ENCODE peak calls at places on chromosome 12, in seven cellular contexts. One of them, this sample, is unnamed.
A peak's percentile ranks its signal among the peaks of the same experiment; 100 is the strongest.

GRCh38 chr12:26818636-26819035 is 14.4 kb downstream of the ITPR2 start:
- DNase-seq in HepG2: peak; percentile 39
- DNase-seq in IMR-90: no peak
- DNase-seq in choroid plexus epithelial cell: no peak
- DNase-seq in fibroblast of lung: no peak
- DNase-seq in colonic mucosa: no peak
- DNase-seq in MM.1S: no peak
- DNase-seq in this sample: no peak

GRCh38 chr12:113392988-113393579 is 10.6 kb downstream of the SDS start:
- DNase-seq in MM.1S: no peak
- DNase-seq in colonic mucosa: peak; percentile 24
- DNase-seq in choroid plexus epithelial cell: peak; percentile 45
- DNase-seq in HepG2: peak; percentile 48
- DNase-seq in fibroblast of lung: peak; percentile 8
- DNase-seq in IMR-90: no peak
- DNase-seq in this sample: peak; percentile 12

GRCh38 chr12:70852416-70853150 is 68.0 kb downstream of the PTPRR start:
- DNase-seq in choroid plexus epithelial cell: no peak
- DNase-seq in colonic mucosa: no peak
- DNase-seq in fibroblast of lung: no peak
- DNase-seq in IMR-90: no peak
- DNase-seq in MM.1S: no peak
- DNase-seq in HepG2: no peak
- DNase-seq in this sample: no peak

GRCh38 chr12:33536431-33536830 is 96.8 kb upstream of the SYT10 start:
- DNase-seq in fibroblast of lung: no peak
- DNase-seq in MM.1S: no peak
- DNase-seq in choroid plexus epithelial cell: no peak
- DNase-seq in colonic mucosa: no peak
- DNase-seq in HepG2: no peak
- DNase-seq in IMR-90: no peak
- DNase-seq in this sample: no peak

GRCh38 chr12:109579639-109580038 is 6.0 kb downstream of the MVK start:
- DNase-seq in choroid plexus epithelial cell: no peak
- DNase-seq in IMR-90: no peak
- DNase-seq in colonic mucosa: no peak
- DNase-seq in fibroblast of lung: no peak
- DNase-seq in MM.1S: no peak
- DNase-seq in HepG2: no peak
- DNase-seq in this sample: no peak

GRCh38 chr12:64413884-64414283 is 9.7 kb downstream of the XPOT start:
- DNase-seq in MM.1S: no peak
- DNase-seq in fibroblast of lung: no peak
- DNase-seq in HepG2: no peak
- DNase-seq in colonic mucosa: no peak
- DNase-seq in IMR-90: no peak
- DNase-seq in choroid plexus epithelial cell: no peak
- DNase-seq in this sample: no peak

GRCh38 chr12:51071663-51072062 is 11.7 kb downstream of the CSRNP2 start:
- DNase-seq in IMR-90: peak; percentile 57
- DNase-seq in choroid plexus epithelial cell: peak; percentile 18
- DNase-seq in MM.1S: no peak
- DNase-seq in HepG2: peak; percentile 16
- DNase-seq in colonic mucosa: no peak
- DNase-seq in fibroblast of lung: no peak
- DNase-seq in this sample: no peak

GRCh38 chr12:7269273-7269672 is 34.6 kb upstream of the ACSM4 start:
- DNase-seq in IMR-90: peak; percentile 1
- DNase-seq in MM.1S: no peak
- DNase-seq in HepG2: no peak
- DNase-seq in choroid plexus epithelial cell: peak; percentile 13
- DNase-seq in colonic mucosa: no peak
- DNase-seq in fibroblast of lung: no peak
- DNase-seq in this sample: no peak

GRCh38 chr12:24595652-24596235 is 353.2 kb downstream of the BCAT1 start:
- DNase-seq in MM.1S: no peak
- DNase-seq in colonic mucosa: no peak
- DNase-seq in HepG2: peak; percentile 10
- DNase-seq in choroid plexus epithelial cell: peak; percentile 74
- DNase-seq in IMR-90: peak; percentile 23
- DNase-seq in fibroblast of lung: peak; percentile 11
- DNase-seq in this sample: peak; percentile 11

GRCh38 chr12:118307069-118307954 is 65.4 kb downstream of the TAOK3 start:
- DNase-seq in colonic mucosa: no peak
- DNase-seq in choroid plexus epithelial cell: peak; percentile 93
- DNase-seq in IMR-90: peak; percentile 95
- DNase-seq in HepG2: no peak
- DNase-seq in fibroblast of lung: peak; percentile 97
- DNase-seq in MM.1S: no peak
- DNase-seq in this sample: peak; percentile 93

GRCh38 chr12:32454075-32454474 is 54.7 kb downstream of the FGD4 start:
- DNase-seq in choroid plexus epithelial cell: peak; percentile 88
- DNase-seq in IMR-90: peak; percentile 67
- DNase-seq in MM.1S: no peak
- DNase-seq in fibroblast of lung: peak; percentile 85
- DNase-seq in HepG2: no peak
- DNase-seq in colonic mucosa: no peak
- DNase-seq in this sample: peak; percentile 74

GRCh38 chr12:79233341-79233761 is 368.8 kb downstream of the SYT1 start:
- DNase-seq in HepG2: no peak
- DNase-seq in MM.1S: peak; percentile 66
- DNase-seq in colonic mucosa: no peak
- DNase-seq in IMR-90: no peak
- DNase-seq in choroid plexus epithelial cell: no peak
- DNase-seq in fibroblast of lung: no peak
- DNase-seq in this sample: no peak

GRCh38 chr12:28874758-28875157 is 274.3 kb upstream of the FAR2 start:
- DNase-seq in MM.1S: no peak
- DNase-seq in fibroblast of lung: no peak
- DNase-seq in colonic mucosa: no peak
- DNase-seq in IMR-90: no peak
- DNase-seq in HepG2: no peak
- DNase-seq in choroid plexus epithelial cell: no peak
- DNase-seq in this sample: no peak

GRCh38 chr12:105506678-105507310 is 176.3 kb downstream of the C12orf75 start:
- DNase-seq in colonic mucosa: no peak
- DNase-seq in HepG2: no peak
- DNase-seq in MM.1S: no peak
- DNase-seq in IMR-90: no peak
- DNase-seq in choroid plexus epithelial cell: no peak
- DNase-seq in fibroblast of lung: no peak
- DNase-seq in this sample: no peak

GRCh38 chr12:90010089-90010488 is 301.5 kb upstream of the ATP2B1 start:
- DNase-seq in MM.1S: no peak
- DNase-seq in choroid plexus epithelial cell: peak; percentile 67
- DNase-seq in HepG2: no peak
- DNase-seq in fibroblast of lung: no peak
- DNase-seq in colonic mucosa: no peak
- DNase-seq in IMR-90: peak; percentile 31
- DNase-seq in this sample: no peak

GRCh38 chr12:6827982-6828670 is at the start of gene P3H3:
- DNase-seq in HepG2: peak; percentile 23
- DNase-seq in IMR-90: peak; percentile 47
- DNase-seq in MM.1S: no peak
- DNase-seq in fibroblast of lung: peak; percentile 56
- DNase-seq in colonic mucosa: no peak
- DNase-seq in choroid plexus epithelial cell: peak; percentile 39
- DNase-seq in this sample: peak; percentile 50

GRCh38 chr12:47221256-47222023 is 141.7 kb upstream of the AMIGO2 start:
- DNase-seq in fibroblast of lung: peak; percentile 39
- DNase-seq in HepG2: peak; percentile 90
- DNase-seq in choroid plexus epithelial cell: no peak
- DNase-seq in IMR-90: no peak
- DNase-seq in MM.1S: no peak
- DNase-seq in colonic mucosa: no peak
- DNase-seq in this sample: no peak

GRCh38 chr12:47222592-47222959 is 142.8 kb upstream of the AMIGO2 start:
- DNase-seq in HepG2: no peak
- DNase-seq in MM.1S: no peak
- DNase-seq in IMR-90: no peak
- DNase-seq in choroid plexus epithelial cell: no peak
- DNase-seq in fibroblast of lung: no peak
- DNase-seq in colonic mucosa: no peak
- DNase-seq in this sample: no peak

GRCh38 chr12:47223848-47224213 is 144.1 kb upstream of the AMIGO2 start:
- DNase-seq in MM.1S: no peak
- DNase-seq in choroid plexus epithelial cell: peak; percentile 57
- DNase-seq in colonic mucosa: peak; percentile 69
- DNase-seq in fibroblast of lung: peak; percentile 39
- DNase-seq in IMR-90: peak; percentile 22
- DNase-seq in HepG2: peak; percentile 64
- DNase-seq in this sample: peak; percentile 33

GRCh38 chr12:47224563-47225133 is 144.9 kb upstream of the AMIGO2 start:
- DNase-seq in choroid plexus epithelial cell: no peak
- DNase-seq in fibroblast of lung: no peak
- DNase-seq in IMR-90: no peak
- DNase-seq in MM.1S: no peak
- DNase-seq in colonic mucosa: no peak
- DNase-seq in HepG2: no peak
- DNase-seq in this sample: no peak

GRCh38 chr12:47222960-47223847 is 143.4 kb upstream of the AMIGO2 start:
- DNase-seq in fibroblast of lung: no peak
- DNase-seq in MM.1S: no peak
- DNase-seq in IMR-90: no peak
- DNase-seq in colonic mucosa: no peak
- DNase-seq in choroid plexus epithelial cell: no peak
- DNase-seq in HepG2: no peak
- DNase-seq in this sample: no peak
- H3K4me3 ChIP-seq in fibroblast of lung: no peak overlapping the region
- H3K4me3 ChIP-seq in MM.1S: no peak overlapping the region
- H3K4me3 ChIP-seq in IMR-90: no peak overlapping the region
- H3K4me3 ChIP-seq in colonic mucosa: no peak overlapping the region
- H3K4me3 ChIP-seq in choroid plexus epithelial cell: no peak overlapping the region
- H3K4me3 ChIP-seq in HepG2: peak overlapping the region; percentile 51
- H3K4me3 ChIP-seq in this sample: no peak overlapping the region

GRCh38 chr12:550473-551260 is 90.9 kb downstream of the B4GALNT3 start:
- DNase-seq in colonic mucosa: no peak
- DNase-seq in fibroblast of lung: no peak
- DNase-seq in MM.1S: no peak
- DNase-seq in choroid plexus epithelial cell: no peak
- DNase-seq in HepG2: no peak
- DNase-seq in IMR-90: no peak
- DNase-seq in this sample: no peak

GRCh38 chr12:556498-556897 is 96.8 kb downstream of the B4GALNT3 start:
- DNase-seq in IMR-90: no peak
- DNase-seq in choroid plexus epithelial cell: no peak
- DNase-seq in fibroblast of lung: no peak
- DNase-seq in HepG2: no peak
- DNase-seq in MM.1S: no peak
- DNase-seq in colonic mucosa: no peak
- DNase-seq in this sample: no peak

GRCh38 chr12:552466-552865 is 92.7 kb downstream of the B4GALNT3 start:
- DNase-seq in MM.1S: no peak
- DNase-seq in HepG2: no peak
- DNase-seq in fibroblast of lung: no peak
- DNase-seq in colonic mucosa: no peak
- DNase-seq in choroid plexus epithelial cell: no peak
- DNase-seq in IMR-90: no peak
- DNase-seq in this sample: peak; percentile 31

GRCh38 chr12:553216-554000 is 93.7 kb downstream of the B4GALNT3 start:
- DNase-seq in MM.1S: peak; percentile 17
- DNase-seq in IMR-90: no peak
- DNase-seq in choroid plexus epithelial cell: no peak
- DNase-seq in colonic mucosa: no peak
- DNase-seq in HepG2: no peak
- DNase-seq in fibroblast of lung: no peak
- DNase-seq in this sample: no peak

DNA sequence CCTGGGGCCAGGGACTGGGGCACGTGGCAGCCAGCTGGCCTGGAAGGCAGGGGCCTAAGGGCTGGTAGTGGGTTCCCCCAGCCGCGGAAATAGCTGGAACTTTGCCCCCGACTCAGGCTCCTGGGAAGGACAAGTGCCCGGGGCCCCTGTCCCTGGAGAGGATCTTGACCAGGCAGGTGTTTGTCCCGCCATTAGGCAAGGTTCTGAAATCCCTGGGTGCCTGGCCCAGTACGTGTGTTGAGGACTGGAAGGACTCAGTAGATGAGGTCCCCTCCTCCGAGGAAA is 94.2 kb downstream of the B4GALNT3 start:
- DNase-seq in IMR-90: no peak
- DNase-seq in choroid plexus epithelial cell: no peak
- DNase-seq in MM.1S: no peak
- DNase-seq in HepG2: no peak
- DNase-seq in colonic mucosa: no peak
- DNase-seq in fibroblast of lung: no peak
- DNase-seq in this sample: no peak
- H3K4me3 ChIP-seq in IMR-90: no peak overlapping the region
- H3K4me3 ChIP-seq in choroid plexus epithelial cell: no peak overlapping the region
- H3K4me3 ChIP-seq in MM.1S: peak overlapping the region; percentile 53
- H3K4me3 ChIP-seq in HepG2: no peak overlapping the region
- H3K4me3 ChIP-seq in colonic mucosa: no peak overlapping the region
- H3K4me3 ChIP-seq in fibroblast of lung: no peak overlapping the region
- H3K4me3 ChIP-seq in this sample: no peak overlapping the region

DNA sequence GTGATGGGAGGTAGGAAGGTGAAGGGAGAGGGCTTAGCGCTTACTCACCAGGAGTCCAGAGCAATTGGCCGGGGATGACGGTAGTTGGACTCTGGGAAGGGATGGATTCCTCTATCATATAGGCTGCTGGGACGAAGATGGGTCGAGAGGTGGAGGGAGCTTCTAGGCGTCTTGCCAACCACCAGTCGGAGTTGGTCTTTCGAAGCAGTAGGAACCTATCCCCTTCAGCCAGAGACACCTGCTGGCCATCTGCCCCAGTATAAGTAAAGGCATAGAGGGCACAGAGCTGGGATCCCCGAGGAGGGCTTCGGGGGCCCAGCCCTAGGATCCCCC is 657 bp downstream of the ARHGAP9 start:
- DNase-seq in MM.1S: no peak
- DNase-seq in HepG2: no peak
- DNase-seq in IMR-90: no peak
- DNase-seq in colonic mucosa: no peak
- DNase-seq in choroid plexus epithelial cell: no peak
- DNase-seq in fibroblast of lung: no peak
- DNase-seq in this sample: no peak
- H3K4me3 ChIP-seq in MM.1S: no peak overlapping the region
- H3K4me3 ChIP-seq in HepG2: no peak overlapping the region
- H3K4me3 ChIP-seq in IMR-90: no peak overlapping the region
- H3K4me3 ChIP-seq in colonic mucosa: no peak overlapping the region
- H3K4me3 ChIP-seq in choroid plexus epithelial cell: no peak overlapping the region
- H3K4me3 ChIP-seq in fibroblast of lung: no peak overlapping the region
- H3K4me3 ChIP-seq in this sample: no peak overlapping the region

DNA sequence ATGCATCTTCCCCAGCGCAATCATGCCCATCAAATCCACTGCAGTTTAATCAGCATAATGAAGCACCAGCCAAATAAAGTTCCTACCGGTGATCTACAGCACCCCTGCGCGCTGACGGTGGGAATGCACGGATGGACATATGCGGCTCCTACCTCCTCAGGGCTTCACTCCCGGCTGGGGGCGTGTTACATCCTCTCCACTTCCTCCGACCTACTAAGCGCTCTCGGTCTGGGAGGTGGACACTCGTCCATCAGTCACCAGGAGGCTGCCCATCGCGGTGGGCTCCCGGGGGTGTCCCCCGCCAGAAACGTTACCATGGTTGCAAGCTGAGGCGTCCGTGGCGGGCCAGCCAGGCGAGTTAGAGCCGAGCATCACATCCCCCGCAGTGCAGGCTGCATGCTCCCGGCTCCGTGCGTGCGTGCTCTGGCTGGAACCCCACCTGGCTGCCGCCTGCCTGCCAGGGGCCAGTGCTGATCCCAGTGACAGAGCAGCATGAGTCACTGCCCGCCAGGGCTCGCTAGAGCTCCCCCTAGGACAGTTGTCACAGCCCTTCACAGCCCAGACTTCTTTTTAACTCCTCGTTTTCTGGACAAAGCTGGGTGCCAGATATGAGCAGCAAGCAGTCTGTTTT is 73.0 kb downstream of the CIT start:
- DNase-seq in fibroblast of lung: peak; percentile 75
- DNase-seq in colonic mucosa: no peak
- DNase-seq in HepG2: peak; percentile 54
- DNase-seq in IMR-90: peak; percentile 78
- DNase-seq in MM.1S: no peak
- DNase-seq in choroid plexus epithelial cell: peak; percentile 54
- DNase-seq in this sample: peak; percentile 52
- H3K4me3 ChIP-seq in fibroblast of lung: peak overlapping the region; percentile 65
- H3K4me3 ChIP-seq in colonic mucosa: no peak overlapping the region
- H3K4me3 ChIP-seq in HepG2: no peak overlapping the region
- H3K4me3 ChIP-seq in IMR-90: peak overlapping the region; percentile 5
- H3K4me3 ChIP-seq in MM.1S: no peak overlapping the region
- H3K4me3 ChIP-seq in choroid plexus epithelial cell: peak overlapping the region; percentile 56
- H3K4me3 ChIP-seq in this sample: peak overlapping the region; percentile 68

This sample was measured in fibroblast of the aortic adventitia.